ENCODE peak calls at places on chromosomes 16 and 17, in ten cellular contexts. W is left ventricle myocardium inferior, S is GM23338, R is stomach, P is GM12878, L is sigmoid colon, V is small intestine, T is GM23248, Y is H1, X is ascending aorta. A is an unnamed sample. For H3K4me1 and H3K27me3, the result is how much of the 10 kb centered on the place peaks cover.

GRCh38 chr17:8726951-8727555 is 17.6 kb downstream of the CCDC42 start:
- DNase-seq in Y (no peak), V (no peak), T (no peak), X (peak), P (no peak), R (no peak), W (no peak), L (no peak), S (no peak), A (no peak)

GRCh38 chr17:2111691-2112090 is 56.8 kb downstream of the HIC1 start:
- DNase-seq in X (no peak), W (no peak), S (no peak), Y (no peak), R (peak), V (no peak), T (peak), L (no peak), P (no peak), A (no peak)

GRCh38 chr17:81416612-81417011 is 21.4 kb downstream of the BAHCC1 start:
- DNase-seq in R (no peak), W (no peak), P (no peak), Y (no peak), S (no peak), T (no peak), L (no peak), X (no peak), V (no peak), A (no peak)

GRCh38 chr16:88772871-88773811 is 11.9 kb downstream of the PIEZO1 start:
- DNase-seq in P (no peak), S (no peak), X (peak), L (peak), W (peak), R (no peak), Y (no peak), T (peak), V (no peak), A (peak)

GRCh38 chr16:22789281-22789945 is 24.5 kb upstream of the HS3ST2 start:
- DNase-seq in W (no peak), T (peak), V (no peak), L (no peak), Y (no peak), P (no peak), X (no peak), R (no peak), S (no peak), A (no peak)

GRCh38 chr17:45775148-45775547 is 9.0 kb upstream of the CRHR1 start:
- DNase-seq in V (no peak), X (no peak), T (no peak), P (no peak), W (no peak), Y (no peak), R (no peak), L (no peak), S (no peak), A (no peak)

GRCh38 chr17:1735834-1736347 is 6.8 kb upstream of the SERPINF2 start:
- DNase-seq in P (no peak), S (no peak), Y (no peak), L (no peak), V (no peak), T (no peak), X (no peak), R (no peak), W (no peak), A (no peak)

GRCh38 chr16:9042943-9043680 is 48.3 kb upstream of the HAPSTR1 start:
- DNase-seq in V (no peak), L (no peak), Y (no peak), S (no peak), T (peak), X (no peak), R (no peak), P (no peak), W (no peak), A (no peak)

GRCh38 chr16:50667497-50668367 is 13.4 kb downstream of the SNX20 start:
- DNase-seq in L (no peak), Y (no peak), S (no peak), W (no peak), X (no peak), T (no peak), V (no peak), R (no peak), P (no peak), A (no peak)

GRCh38 chr17:60165976-60166375 is 16.2 kb downstream of the CA4 start:
- DNase-seq in P (no peak), T (no peak), S (no peak), V (peak), Y (no peak), X (peak), W (no peak), L (no peak), R (peak), A (no peak)

GRCh38 chr16:87681990-87682570 is 79.8 kb downstream of the JPH3 start:
- DNase-seq in P (no peak), Y (peak), V (no peak), L (no peak), W (no peak), R (no peak), T (peak), S (peak), X (no peak), A (no peak)

GRCh38 chr17:48841395-48841831 is 10.6 kb downstream of the CALCOCO2 start:
- DNase-seq in R (no peak), L (no peak), S (no peak), Y (no peak), W (no peak), X (no peak), T (peak), V (peak), P (peak), A (no peak)

GRCh38 chr16:11801481-11802021 is 4.5 kb upstream of the ZC3H7A start:
- DNase-seq in X (no peak), W (no peak), R (no peak), T (peak), Y (no peak), L (no peak), P (no peak), S (no peak), V (no peak), A (peak)

GRCh38 chr17:41653421-41654133 is 29.2 kb upstream of the KRT17 start:
- DNase-seq in V (no peak), X (no peak), Y (no peak), L (no peak), R (no peak), T (no peak), W (no peak), P (no peak), S (no peak), A (no peak)

DNA sequence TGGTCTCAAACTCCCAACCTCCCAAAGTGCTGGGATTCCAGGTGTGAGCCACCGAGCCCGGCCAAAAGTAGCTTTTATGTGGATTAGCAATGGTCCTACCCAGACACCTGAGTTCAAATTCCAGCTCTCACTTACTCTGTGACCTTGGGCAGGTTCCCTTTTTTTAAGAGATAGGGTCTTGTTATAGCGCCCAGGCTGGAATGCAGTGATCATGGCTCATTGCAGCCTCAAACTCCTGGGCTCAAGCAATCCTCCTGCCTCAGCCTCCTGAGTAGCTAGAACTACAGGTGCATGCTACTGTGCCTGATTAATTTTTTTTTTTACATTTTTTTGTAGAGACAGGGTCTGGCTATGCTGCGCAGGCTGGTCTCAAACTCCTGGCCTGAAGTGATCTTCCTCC is 16.6 kb downstream of the HDAC5 start:
- DNase-seq in X (no peak), V (no peak), S (no peak), R (no peak), L (no peak), P (no peak), Y (no peak), T (no peak), W (no peak), A (no peak)
- H3K27ac ChIP-seq in X (peak), V (no peak), S (no peak), R (no peak), L (peak), P (no peak), Y (no peak), T (peak), W (peak), A (no peak)

GRCh38 chr16:15900357-15900756 is 12.0 kb upstream of the CEP20 start:
- DNase-seq in W (no peak), S (no peak), Y (no peak), X (no peak), T (no peak), V (no peak), R (no peak), L (no peak), P (no peak), A (no peak)

GRCh38 chr16:15899538-15900100 is 11.2 kb upstream of the CEP20 start:
- DNase-seq in S (no peak), Y (no peak), R (peak), V (peak), L (no peak), T (peak), P (peak), W (no peak), X (no peak), A (peak)

GRCh38 chr16:15897834-15898254 is 9.4 kb upstream of the CEP20 start:
- DNase-seq in Y (no peak), X (no peak), W (no peak), T (peak), P (peak), V (no peak), L (no peak), R (no peak), S (no peak), A (no peak)

GRCh38 chr16:15897386-15897785 is 9.0 kb upstream of the CEP20 start:
- DNase-seq in P (no peak), L (no peak), V (no peak), R (no peak), W (no peak), X (no peak), S (no peak), Y (no peak), T (peak), A (no peak)

DNA sequence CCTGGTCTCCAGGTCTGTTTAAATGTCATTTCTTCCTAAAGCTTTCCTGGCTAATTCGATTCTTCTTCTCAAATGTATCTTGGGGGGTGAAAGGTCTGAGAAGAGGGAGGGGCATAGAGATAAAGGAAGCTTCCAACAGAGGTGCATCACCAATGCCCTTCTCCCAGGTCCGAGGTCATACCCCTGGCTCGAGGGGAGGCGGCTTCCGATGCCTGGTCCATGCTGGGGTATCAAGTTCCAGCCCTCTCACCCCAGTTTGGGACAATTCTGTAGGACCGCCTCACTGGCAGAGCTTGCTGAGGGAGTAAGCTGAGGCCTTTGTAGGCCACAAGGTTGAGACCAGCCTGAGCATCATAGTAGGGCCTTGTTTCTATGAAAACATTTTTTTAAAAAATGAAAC is 10.3 kb upstream of the CEP20 start:
- DNase-seq in V (no peak), R (no peak), P (no peak), L (no peak), T (no peak), W (no peak), S (no peak), X (no peak), Y (no peak), A (no peak)
- H3K4me1 ChIP-seq in V (under half), R (under half), P (under half), L (under half), T (under half), W (under half), S (under half), X (under half), Y (under half), A (under half)

GRCh38 chr16:56985962-56986360 is 3.4 kb upstream of the NLRC5 start:
- DNase-seq in W (no peak), X (no peak), Y (no peak), S (no peak), T (no peak), R (no peak), P (no peak), L (no peak), V (no peak), A (no peak)
- H3K27me3 ChIP-seq in W (under half), X (under half), Y (under half), S (under half), T (under half), R (under half), P (under half), L (under half), V (under half), A (under half)

DNA sequence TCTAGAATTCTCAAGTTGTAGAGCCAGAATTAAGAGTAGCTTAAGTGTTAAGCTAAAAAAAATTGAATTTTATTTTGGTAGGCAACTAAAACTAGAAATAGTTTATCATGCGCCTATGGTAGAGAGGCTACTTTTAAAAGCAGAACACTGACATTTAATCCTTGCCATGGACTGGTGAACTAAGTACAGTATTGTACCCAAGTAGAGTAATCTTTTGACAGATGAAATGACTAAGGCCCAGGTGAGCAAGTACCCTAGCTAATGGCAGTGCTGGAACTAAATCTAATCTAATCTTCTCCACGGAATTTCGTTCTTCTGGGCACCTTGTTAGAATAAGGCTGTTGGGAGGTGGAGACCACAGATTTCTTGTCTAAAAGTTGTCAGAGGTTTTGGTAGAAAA is 11.8 kb downstream of the RBL2 start:
- DNase-seq in L (no peak), T (no peak), V (no peak), X (no peak), S (no peak), R (no peak), Y (no peak), W (no peak), P (no peak), A (no peak)
- H3K27ac ChIP-seq in L (no peak), T (no peak), V (no peak), X (no peak), S (no peak), R (no peak), Y (no peak), W (no peak), P (no peak), A (no peak)

GRCh38 chr17:3889613-3890012 is 3.2 kb downstream of the CAMKK1 start:
- DNase-seq in W (no peak), V (no peak), X (no peak), S (no peak), R (no peak), P (no peak), T (no peak), Y (no peak), L (no peak), A (no peak)

GRCh38 chr17:3887394-3887793 is 5.5 kb downstream of the CAMKK1 start:
- DNase-seq in P (no peak), S (no peak), Y (no peak), T (no peak), X (no peak), R (no peak), W (no peak), L (no peak), V (no peak), A (no peak)

GRCh38 chr17:3886776-3887175 is 6.1 kb downstream of the CAMKK1 start:
- DNase-seq in V (peak), T (no peak), Y (no peak), L (no peak), R (no peak), S (no peak), W (no peak), P (no peak), X (peak), A (no peak)

GRCh38 chr17:3888343-3889171 is 4.3 kb downstream of the CAMKK1 start:
- DNase-seq in X (peak), Y (peak), W (peak), T (peak), P (no peak), L (peak), S (peak), R (peak), V (peak), A (no peak)

DNA sequence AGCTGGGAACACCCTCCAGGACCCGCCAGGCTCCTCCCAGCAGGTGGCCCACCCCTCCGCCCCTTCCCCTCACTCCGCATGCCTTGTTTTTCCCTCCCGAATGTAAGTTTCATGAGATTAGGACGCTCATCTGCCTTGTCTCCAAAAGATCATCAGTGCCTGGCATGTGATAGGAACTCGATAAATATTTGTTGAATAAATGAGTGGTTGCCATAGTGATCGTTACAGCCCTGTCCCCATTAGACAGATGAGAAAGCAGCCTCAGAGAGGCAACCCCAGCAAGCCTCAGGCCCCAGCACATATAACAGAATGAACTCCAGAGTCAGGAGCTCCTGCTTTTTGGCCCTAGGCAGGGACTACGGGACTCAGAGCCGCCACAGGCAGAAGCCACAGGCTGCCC is 5.0 kb downstream of the CAMKK1 start:
- DNase-seq in Y (no peak), P (no peak), T (peak), X (no peak), R (no peak), W (no peak), V (no peak), S (no peak), L (no peak), A (no peak)
- H3K4me1 ChIP-seq in Y (under half), P (under half), T (under half), X (under half), R (half or more), W (half or more), V (under half), S (under half), L (half or more), A (under half)

DNA sequence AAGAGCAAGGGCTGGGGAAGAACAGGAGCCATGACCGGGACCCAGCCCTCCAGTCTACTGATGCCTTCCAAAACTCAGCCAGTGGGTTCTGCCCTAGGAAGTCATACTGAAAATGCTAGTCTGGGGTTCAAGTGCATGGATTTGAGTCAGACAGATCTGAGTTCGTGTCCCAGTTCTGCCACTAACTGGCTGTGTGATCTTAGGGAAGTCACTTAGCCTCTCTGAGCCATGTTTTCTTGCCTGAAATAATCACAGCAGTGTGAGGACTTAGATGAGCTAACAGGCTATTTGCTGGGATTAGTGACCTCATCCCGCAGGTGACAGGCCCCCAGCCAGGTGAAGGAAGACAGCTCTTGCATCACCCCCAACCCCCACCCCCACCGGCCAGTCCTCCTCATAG is 4.4 kb downstream of the GRIN2C start:
- DNase-seq in P (no peak), R (no peak), L (no peak), T (no peak), V (no peak), W (no peak), Y (no peak), X (no peak), S (no peak), A (no peak)
- H3K27me3 ChIP-seq in P (under half), R (half or more), L (half or more), T (half or more), V (under half), W (half or more), Y (half or more), X (under half), S (half or more), A (under half)

DNA sequence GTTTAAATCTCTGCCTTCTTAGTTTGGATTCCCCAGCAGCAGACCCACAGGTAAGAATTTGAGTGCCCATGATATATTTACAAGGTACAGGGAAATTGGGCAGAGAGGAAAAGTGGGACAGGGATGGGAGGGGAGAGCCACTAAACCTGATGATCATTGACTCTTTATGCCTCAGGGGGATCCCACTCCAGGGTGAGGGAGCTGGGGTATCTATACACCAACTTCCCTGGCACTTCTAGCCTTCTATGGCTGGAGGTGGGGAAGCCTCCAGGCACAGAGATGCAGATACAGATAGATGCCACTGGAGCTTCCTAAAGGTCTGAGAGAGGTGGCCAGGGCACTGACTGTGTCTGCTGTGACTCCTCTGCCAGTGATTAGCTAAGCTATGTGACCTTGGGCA is 256.4 kb downstream of the KATNIP start:
- DNase-seq in P (no peak), S (no peak), V (no peak), R (no peak), X (no peak), W (no peak), Y (no peak), T (no peak), L (no peak), A (no peak)
- H3K27ac ChIP-seq in P (no peak), S (no peak), V (no peak), R (no peak), X (no peak), W (no peak), Y (no peak), T (no peak), L (no peak), A (no peak)

GRCh38 chr17:74941128-74941725 is 5.5 kb downstream of the OTOP3 start:
- DNase-seq in L (no peak), R (no peak), T (no peak), Y (no peak), P (no peak), X (no peak), W (no peak), S (no peak), V (no peak), A (no peak)
- H3K4me1 ChIP-seq in L (under half), R (under half), T (under half), Y (under half), P (under half), X (under half), W (under half), S (under half), V (under half), A (under half)

DNA sequence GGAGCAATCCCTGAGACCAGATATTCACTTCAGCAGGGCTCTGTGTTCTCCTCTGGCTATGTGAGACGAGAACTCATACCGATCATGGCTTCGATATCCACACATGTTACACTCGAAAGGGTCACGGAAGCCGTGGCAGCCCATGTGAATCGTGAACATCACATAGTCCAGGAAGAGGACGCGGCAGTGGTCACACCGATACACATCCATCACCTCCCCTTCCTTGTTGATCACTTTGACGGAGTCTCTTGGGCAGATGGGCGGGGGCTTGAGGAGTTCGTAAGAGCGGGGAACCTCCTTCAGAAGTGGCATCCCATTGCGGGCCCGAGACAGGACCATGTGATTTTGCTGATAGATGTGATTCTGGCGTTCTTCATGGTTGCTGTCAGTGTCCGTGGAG is 28.0 kb downstream of the GRB7 start:
- DNase-seq in Y (no peak), R (no peak), T (no peak), S (no peak), L (no peak), P (no peak), X (no peak), W (no peak), V (no peak), A (no peak)
- H3K27me3 ChIP-seq in Y (under half), R (under half), T (under half), S (under half), L (under half), P (under half), X (under half), W (half or more), V (under half), A (under half)

A was measured in pancreas.